ENCODE peak calls at places on chromosome 3, in six cellular contexts. C, J, V, E, D and X are unnamed samples.

GRCh38 chr3:41673643-41674042 is 288.3 kb downstream of the ULK4 start:
- DNase-seq in C (no peak), J (peak), V (no peak), E (no peak), D (no peak), X (no peak)

GRCh38 chr3:130699765-130700164 is 46.9 kb downstream of the PIK3R4 start:
- DNase-seq in C (no peak), J (peak), V (no peak), E (no peak), D (peak), X (no peak)

GRCh38 chr3:189303584-189303983 is 131.8 kb downstream of the TPRG1 start:
- DNase-seq in C (no peak), J (no peak), V (no peak), E (no peak), D (no peak), X (no peak)

GRCh38 chr3:33578325-33579180 is 138.3 kb upstream of the UBP1 start:
- DNase-seq in C (peak), J (peak), V (no peak), E (peak), D (peak), X (no peak)

GRCh38 chr3:153159771-153160397 is 2.1 kb upstream of the RAP2B start:
- DNase-seq in C (no peak), J (no peak), V (no peak), E (no peak), D (no peak), X (no peak)

GRCh38 chr3:30112904-30113484 is 493.4 kb upstream of the TGFBR2 start:
- DNase-seq in C (no peak), J (peak), V (no peak), E (peak), D (peak), X (no peak)

GRCh38 chr3:15768421-15769255 is 29.1 kb downstream of the ANKRD28 start:
- DNase-seq in C (no peak), J (peak), V (no peak), E (no peak), D (no peak), X (no peak)

GRCh38 chr3:6994081-6994668 is 133.3 kb downstream of the GRM7 start:
- DNase-seq in C (no peak), J (no peak), V (no peak), E (no peak), D (no peak), X (no peak)

GRCh38 chr3:139466369-139466768 is 9.9 kb downstream of the RBP2 start:
- DNase-seq in C (no peak), J (no peak), V (no peak), E (no peak), D (no peak), X (no peak)

GRCh38 chr3:191521055-191521454 is 60.1 kb downstream of the PYDC2 start:
- DNase-seq in C (no peak), J (no peak), V (no peak), E (no peak), D (no peak), X (no peak)

GRCh38 chr3:180324791-180325190 is 277.2 kb upstream of the TTC14 start:
- DNase-seq in C (no peak), J (no peak), V (peak), E (no peak), D (no peak), X (no peak)

GRCh38 chr3:110969229-110970211 is 102.1 kb upstream of the NECTIN3 start:
- DNase-seq in C (no peak), J (no peak), V (peak), E (no peak), D (peak), X (no peak)

GRCh38 chr3:16538505-16538904 is 25.0 kb upstream of the RFTN1 start:
- DNase-seq in C (no peak), J (no peak), V (no peak), E (no peak), D (no peak), X (no peak)

GRCh38 chr3:103976931-103977339 is 1389.8 kb upstream of the ALCAM start:
- DNase-seq in C (no peak), J (no peak), V (no peak), E (no peak), D (no peak), X (no peak)

GRCh38 chr3:107562979-107563531 is 40.3 kb downstream of the BBX start:
- DNase-seq in C (no peak), J (no peak), V (no peak), E (no peak), D (no peak), X (no peak)

GRCh38 chr3:136196064-136196400 is at the start of gene MSL2:
- DNase-seq in C (no peak), J (no peak), V (no peak), E (no peak), D (no peak), X (no peak)

GRCh38 chr3:181446741-181447140 is 265.0 kb upstream of the SOX2 start:
- DNase-seq in C (no peak), J (no peak), V (no peak), E (no peak), D (no peak), X (no peak)

GRCh38 chr3:51319271-51319670 is 65.8 kb upstream of the MANF start:
- DNase-seq in C (no peak), J (peak), V (no peak), E (no peak), D (no peak), X (no peak)

GRCh38 chr3:151837057-151837456 is 23.1 kb downstream of the AADAC start:
- DNase-seq in C (peak), J (peak), V (no peak), E (peak), D (peak), X (no peak)

GRCh38 chr3:80439490-80439889 is 671.7 kb upstream of the ROBO1 start:
- DNase-seq in C (no peak), J (no peak), V (no peak), E (no peak), D (no peak), X (no peak)

GRCh38 chr3:152349397-152349796 is 80.7 kb downstream of the MBNL1 start:
- DNase-seq in C (no peak), J (peak), V (no peak), E (no peak), D (no peak), X (no peak)

GRCh38 chr3:177427540-177427939 is 230.3 kb upstream of the TBL1XR1 start:
- DNase-seq in C (no peak), J (peak), V (no peak), E (no peak), D (no peak), X (no peak)

GRCh38 chr3:177425042-177425441 is 227.8 kb upstream of the TBL1XR1 start:
- DNase-seq in C (no peak), J (no peak), V (no peak), E (no peak), D (no peak), X (no peak)

GRCh38 chr3:177426151-177426904 is 229.0 kb upstream of the TBL1XR1 start:
- DNase-seq in C (no peak), J (no peak), V (no peak), E (no peak), D (no peak), X (no peak)

GRCh38 chr3:177427096-177427495 is 229.8 kb upstream of the TBL1XR1 start:
- DNase-seq in C (no peak), J (no peak), V (no peak), E (no peak), D (no peak), X (no peak)

GRCh38 chr3:177424541-177424940 is 227.3 kb upstream of the TBL1XR1 start:
- DNase-seq in C (no peak), J (no peak), V (no peak), E (no peak), D (no peak), X (no peak)
- H3K9ac ChIP-seq in C (no peak), J (no peak), V (no peak), E (no peak), D (no peak), X (no peak)

DNA sequence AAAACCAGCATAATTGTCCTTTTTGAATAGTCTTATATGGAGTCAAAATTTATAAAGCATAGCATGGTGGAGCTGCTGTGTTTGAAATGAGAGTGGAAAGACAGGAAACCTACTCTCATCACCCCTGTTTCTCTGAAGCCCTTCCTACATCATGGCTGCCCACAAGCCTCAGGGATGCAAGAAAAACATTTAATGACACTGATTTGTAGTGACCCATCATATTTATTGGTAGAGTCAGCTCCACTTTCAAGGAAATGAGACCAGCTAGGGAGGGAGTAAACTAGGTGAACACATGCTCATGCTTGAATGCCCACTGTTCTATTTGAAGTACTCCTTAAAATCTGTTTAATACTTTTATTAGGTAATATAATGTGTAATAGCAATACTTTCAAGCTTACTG is 494.3 kb upstream of the KCNMB2 start:
- DNase-seq in C (no peak), J (no peak), V (no peak), E (no peak), D (no peak), X (no peak)
- H3K9ac ChIP-seq in C (no peak), J (no peak), V (no peak), E (no peak), D (no peak), X (no peak)

DNA sequence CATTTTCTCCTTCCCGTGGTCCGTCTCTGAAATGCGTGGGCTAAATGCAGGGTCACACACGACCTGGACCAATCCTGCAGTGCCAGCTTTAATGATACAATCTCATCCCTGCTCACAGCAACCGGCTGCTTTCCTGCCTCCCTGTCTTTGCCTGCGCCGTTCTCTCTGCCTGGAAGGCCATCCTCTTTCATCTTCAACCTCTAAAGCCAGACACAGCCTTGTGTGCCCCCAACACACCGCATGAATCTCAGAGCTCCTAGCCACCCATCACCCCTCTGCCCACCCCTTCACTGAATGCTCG is 14.7 kb downstream of the H1-8 start:
- DNase-seq in C (no peak), J (no peak), V (no peak), E (no peak), D (no peak), X (no peak)
- H3K9ac ChIP-seq in C (no peak), J (no peak), V (no peak), E (no peak), D (no peak), X (no peak)

DNA sequence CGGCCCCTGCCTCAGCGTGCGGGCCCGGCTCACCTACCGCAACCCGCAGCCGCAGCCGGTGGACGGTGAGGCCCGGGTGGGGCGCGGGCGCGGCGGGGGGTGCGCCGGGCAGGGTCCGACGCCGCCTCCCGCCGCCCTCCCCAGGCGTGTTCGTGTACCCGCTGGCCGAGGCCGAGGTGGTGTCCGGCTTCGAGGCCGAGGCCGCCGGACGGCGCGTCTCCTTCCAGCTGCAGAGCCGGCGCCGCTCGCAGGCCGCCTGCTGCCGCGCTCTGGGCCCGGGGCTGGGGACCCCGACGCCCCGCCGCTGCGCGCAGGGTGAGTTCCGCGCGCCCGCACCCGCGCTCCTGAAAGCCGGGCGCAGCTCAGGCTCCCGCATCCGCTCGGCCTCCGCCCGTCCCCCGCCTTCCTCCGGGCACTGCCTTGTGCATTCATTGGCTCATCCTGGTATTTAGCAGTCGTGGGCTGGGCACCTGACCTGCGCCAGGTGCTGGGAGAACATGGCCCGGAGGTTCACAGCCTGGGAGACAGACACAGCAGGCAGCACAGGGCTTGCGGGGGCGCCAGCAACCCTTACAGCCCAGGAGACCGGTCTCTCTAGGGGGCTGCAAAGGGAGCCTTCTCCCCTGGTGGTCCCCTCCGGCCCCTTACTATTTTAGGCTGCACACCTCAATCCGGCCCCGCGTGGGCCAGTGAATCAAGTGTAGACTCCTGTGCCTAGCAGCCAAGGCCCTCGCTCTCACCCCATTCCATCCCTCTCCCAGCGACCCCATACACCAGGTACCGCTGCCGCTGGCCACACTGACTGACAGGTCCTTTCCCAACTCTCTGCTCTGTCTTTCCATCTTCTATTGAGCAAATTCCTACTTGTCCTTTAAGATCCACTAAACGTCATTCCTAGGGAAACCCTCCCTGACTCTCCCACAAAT is 1.5 kb downstream of the VWA5B2 start:
- DNase-seq in C (no peak), J (no peak), V (peak), E (no peak), D (peak), X (peak)
- H3K9ac ChIP-seq in C (peak), J (no peak), V (no peak), E (no peak), D (no peak), X (no peak)